ENCODE peak calls at places on chromosome 14, in ten cellular contexts. One of them, this sample, is unnamed. For H3K4me1, the result is how much of the 10 kb centered on the place peaks cover.

GRCh38 chr14:20262642-20263128 is 23.6 kb downstream of the OR11H4 start:
- DNase-seq in Peyer's patch: no peak
- DNase-seq in CD8-positive, alpha-beta memory T cell: no peak
- DNase-seq in cardiac muscle cell: no peak
- DNase-seq in neural progenitor cell: no peak
- DNase-seq in astrocyte: peak
- DNase-seq in HCT116: peak
- DNase-seq in heart left ventricle: no peak
- DNase-seq in ovary: no peak
- DNase-seq in Panc1: no peak
- DNase-seq in this sample: no peak

GRCh38 chr14:103073876-103074698 is 9.9 kb upstream of the LBHD2 start:
- DNase-seq in ovary: no peak
- DNase-seq in Panc1: no peak
- DNase-seq in neural progenitor cell: no peak
- DNase-seq in CD8-positive, alpha-beta memory T cell: no peak
- DNase-seq in heart left ventricle: peak
- DNase-seq in astrocyte: no peak
- DNase-seq in HCT116: no peak
- DNase-seq in Peyer's patch: no peak
- DNase-seq in cardiac muscle cell: no peak
- DNase-seq in this sample: no peak

GRCh38 chr14:23647619-23648018 is 11.5 kb downstream of the DHRS2 start:
- DNase-seq in astrocyte: no peak
- DNase-seq in ovary: no peak
- DNase-seq in CD8-positive, alpha-beta memory T cell: no peak
- DNase-seq in Peyer's patch: no peak
- DNase-seq in heart left ventricle: no peak
- DNase-seq in cardiac muscle cell: no peak
- DNase-seq in Panc1: no peak
- DNase-seq in neural progenitor cell: no peak
- DNase-seq in HCT116: no peak
- DNase-seq in this sample: no peak

GRCh38 chr14:31090872-31091764 is 64.9 kb upstream of the STRN3 start:
- DNase-seq in Panc1: no peak
- DNase-seq in Peyer's patch: peak
- DNase-seq in ovary: no peak
- DNase-seq in CD8-positive, alpha-beta memory T cell: no peak
- DNase-seq in heart left ventricle: no peak
- DNase-seq in cardiac muscle cell: no peak
- DNase-seq in neural progenitor cell: no peak
- DNase-seq in HCT116: no peak
- DNase-seq in astrocyte: peak
- DNase-seq in this sample: no peak

GRCh38 chr14:103118019-103118662 is 5.1 kb upstream of the TNFAIP2 start:
- DNase-seq in CD8-positive, alpha-beta memory T cell: no peak
- DNase-seq in astrocyte: no peak
- DNase-seq in HCT116: no peak
- DNase-seq in Peyer's patch: peak
- DNase-seq in heart left ventricle: peak
- DNase-seq in neural progenitor cell: no peak
- DNase-seq in Panc1: no peak
- DNase-seq in cardiac muscle cell: no peak
- DNase-seq in ovary: peak
- DNase-seq in this sample: peak

GRCh38 chr14:47389520-47389919 is 285.9 kb downstream of the MDGA2 start:
- DNase-seq in ovary: no peak
- DNase-seq in HCT116: no peak
- DNase-seq in cardiac muscle cell: peak
- DNase-seq in neural progenitor cell: peak
- DNase-seq in astrocyte: no peak
- DNase-seq in Peyer's patch: no peak
- DNase-seq in heart left ventricle: no peak
- DNase-seq in CD8-positive, alpha-beta memory T cell: no peak
- DNase-seq in Panc1: no peak
- DNase-seq in this sample: no peak

GRCh38 chr14:102775855-102776760 is 1.1 kb upstream of the TRAF3 start:
- DNase-seq in astrocyte: peak
- DNase-seq in neural progenitor cell: no peak
- DNase-seq in HCT116: no peak
- DNase-seq in Peyer's patch: peak
- DNase-seq in cardiac muscle cell: peak
- DNase-seq in CD8-positive, alpha-beta memory T cell: no peak
- DNase-seq in Panc1: no peak
- DNase-seq in ovary: no peak
- DNase-seq in heart left ventricle: no peak
- DNase-seq in this sample: no peak

GRCh38 chr14:20632448-20632830 is 9.1 kb downstream of the OR6S1 start:
- DNase-seq in Panc1: no peak
- DNase-seq in cardiac muscle cell: no peak
- DNase-seq in ovary: no peak
- DNase-seq in CD8-positive, alpha-beta memory T cell: no peak
- DNase-seq in Peyer's patch: no peak
- DNase-seq in astrocyte: no peak
- DNase-seq in heart left ventricle: no peak
- DNase-seq in HCT116: no peak
- DNase-seq in neural progenitor cell: no peak
- DNase-seq in this sample: no peak

GRCh38 chr14:35197015-35197414 is 74.7 kb downstream of the PRORP start:
- DNase-seq in HCT116: peak
- DNase-seq in cardiac muscle cell: no peak
- DNase-seq in ovary: no peak
- DNase-seq in neural progenitor cell: no peak
- DNase-seq in Panc1: no peak
- DNase-seq in CD8-positive, alpha-beta memory T cell: no peak
- DNase-seq in heart left ventricle: no peak
- DNase-seq in astrocyte: peak
- DNase-seq in Peyer's patch: no peak
- DNase-seq in this sample: no peak

GRCh38 chr14:58942516-58942915 is 246.0 kb upstream of the DAAM1 start:
- DNase-seq in Panc1: no peak
- DNase-seq in neural progenitor cell: no peak
- DNase-seq in astrocyte: peak
- DNase-seq in CD8-positive, alpha-beta memory T cell: no peak
- DNase-seq in ovary: no peak
- DNase-seq in HCT116: no peak
- DNase-seq in Peyer's patch: no peak
- DNase-seq in cardiac muscle cell: peak
- DNase-seq in heart left ventricle: no peak
- DNase-seq in this sample: no peak

GRCh38 chr14:90455100-90455571 is 58.3 kb downstream of the CALM1 start:
- DNase-seq in cardiac muscle cell: peak
- DNase-seq in heart left ventricle: no peak
- DNase-seq in ovary: no peak
- DNase-seq in neural progenitor cell: peak
- DNase-seq in HCT116: no peak
- DNase-seq in astrocyte: no peak
- DNase-seq in Panc1: no peak
- DNase-seq in CD8-positive, alpha-beta memory T cell: no peak
- DNase-seq in Peyer's patch: no peak
- DNase-seq in this sample: no peak

GRCh38 chr14:99564903-99565259 is 39.1 kb downstream of the CCDC85C start:
- DNase-seq in astrocyte: no peak
- DNase-seq in neural progenitor cell: no peak
- DNase-seq in Panc1: no peak
- DNase-seq in HCT116: no peak
- DNase-seq in ovary: no peak
- DNase-seq in CD8-positive, alpha-beta memory T cell: no peak
- DNase-seq in heart left ventricle: no peak
- DNase-seq in Peyer's patch: no peak
- DNase-seq in cardiac muscle cell: no peak
- DNase-seq in this sample: no peak
- H3K27ac ChIP-seq in astrocyte: no peak
- H3K27ac ChIP-seq in neural progenitor cell: no peak
- H3K27ac ChIP-seq in Panc1: peak
- H3K27ac ChIP-seq in HCT116: no peak
- H3K27ac ChIP-seq in ovary: no peak
- H3K27ac ChIP-seq in CD8-positive, alpha-beta memory T cell: no peak
- H3K27ac ChIP-seq in heart left ventricle: peak
- H3K27ac ChIP-seq in Peyer's patch: peak
- H3K27ac ChIP-seq in cardiac muscle cell: peak
- H3K27ac ChIP-seq in this sample: peak

DNA sequence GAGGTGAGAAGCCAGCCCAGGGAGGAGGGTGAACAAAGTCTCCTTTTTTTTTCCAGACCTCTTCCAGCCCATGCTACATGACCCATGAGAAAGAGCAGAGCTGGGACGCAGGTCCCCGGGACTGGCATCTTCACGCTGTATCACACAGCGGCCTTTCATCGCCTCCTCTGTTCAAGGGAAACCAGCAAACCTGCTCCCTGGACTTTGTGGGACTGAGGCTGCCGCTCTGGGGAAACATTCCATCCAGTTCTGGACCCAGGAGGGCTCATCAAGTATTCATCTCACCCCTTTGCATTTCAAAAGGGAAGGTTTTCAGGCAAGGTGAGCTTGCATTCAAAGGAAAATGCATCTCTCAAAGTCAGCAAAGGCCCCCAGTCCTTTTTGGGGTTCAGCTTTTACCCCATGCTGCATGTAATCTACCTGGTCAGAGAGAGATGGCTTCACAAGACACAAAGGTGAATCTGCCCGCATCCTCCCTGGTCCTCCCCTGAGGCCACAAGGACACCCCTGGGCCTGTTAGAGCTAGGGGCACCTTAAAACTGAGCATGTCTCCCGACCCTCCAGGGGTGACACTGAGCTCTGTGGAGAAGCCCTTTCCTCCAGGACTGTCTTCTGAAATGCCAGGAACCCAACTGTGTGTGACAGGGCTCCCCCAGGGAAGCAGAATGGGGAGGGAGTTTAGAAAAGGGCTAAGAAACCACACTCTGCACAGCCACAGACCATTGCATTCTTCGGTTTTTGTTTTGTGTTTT is 21.2 kb upstream of the MEG3 start:
- DNase-seq in HCT116: no peak
- DNase-seq in ovary: no peak
- DNase-seq in astrocyte: no peak
- DNase-seq in heart left ventricle: peak
- DNase-seq in cardiac muscle cell: no peak
- DNase-seq in Peyer's patch: no peak
- DNase-seq in Panc1: no peak
- DNase-seq in neural progenitor cell: no peak
- DNase-seq in CD8-positive, alpha-beta memory T cell: no peak
- DNase-seq in this sample: no peak
- H3K4me1 ChIP-seq in HCT116: under half
- H3K4me1 ChIP-seq in ovary: under half
- H3K4me1 ChIP-seq in astrocyte: under half
- H3K4me1 ChIP-seq in heart left ventricle: under half
- H3K4me1 ChIP-seq in cardiac muscle cell: under half
- H3K4me1 ChIP-seq in Peyer's patch: under half
- H3K4me1 ChIP-seq in Panc1: under half
- H3K4me1 ChIP-seq in neural progenitor cell: under half
- H3K4me1 ChIP-seq in CD8-positive, alpha-beta memory T cell: under half
- H3K4me1 ChIP-seq in this sample: under half

GRCh38 chr14:95263527-95264231 is 56.0 kb downstream of the CLMN start:
- DNase-seq in ovary: no peak
- DNase-seq in neural progenitor cell: no peak
- DNase-seq in HCT116: no peak
- DNase-seq in CD8-positive, alpha-beta memory T cell: no peak
- DNase-seq in astrocyte: no peak
- DNase-seq in heart left ventricle: no peak
- DNase-seq in Peyer's patch: no peak
- DNase-seq in cardiac muscle cell: no peak
- DNase-seq in Panc1: no peak
- DNase-seq in this sample: no peak

GRCh38 chr14:95264271-95264973 is 55.3 kb downstream of the CLMN start:
- DNase-seq in Peyer's patch: no peak
- DNase-seq in heart left ventricle: no peak
- DNase-seq in Panc1: no peak
- DNase-seq in HCT116: no peak
- DNase-seq in ovary: no peak
- DNase-seq in astrocyte: no peak
- DNase-seq in cardiac muscle cell: no peak
- DNase-seq in CD8-positive, alpha-beta memory T cell: no peak
- DNase-seq in neural progenitor cell: no peak
- DNase-seq in this sample: no peak

GRCh38 chr14:95262511-95262891 is 57.2 kb downstream of the CLMN start:
- DNase-seq in heart left ventricle: no peak
- DNase-seq in neural progenitor cell: no peak
- DNase-seq in ovary: no peak
- DNase-seq in CD8-positive, alpha-beta memory T cell: no peak
- DNase-seq in astrocyte: no peak
- DNase-seq in Panc1: no peak
- DNase-seq in cardiac muscle cell: no peak
- DNase-seq in Peyer's patch: no peak
- DNase-seq in HCT116: no peak
- DNase-seq in this sample: no peak

GRCh38 chr14:95267306-95267705 is 52.4 kb downstream of the CLMN start:
- DNase-seq in neural progenitor cell: no peak
- DNase-seq in HCT116: no peak
- DNase-seq in cardiac muscle cell: no peak
- DNase-seq in heart left ventricle: no peak
- DNase-seq in CD8-positive, alpha-beta memory T cell: no peak
- DNase-seq in astrocyte: peak
- DNase-seq in Panc1: no peak
- DNase-seq in ovary: no peak
- DNase-seq in Peyer's patch: no peak
- DNase-seq in this sample: no peak

GRCh38 chr14:95265106-95266094 is 54.3 kb downstream of the CLMN start:
- DNase-seq in ovary: no peak
- DNase-seq in astrocyte: peak
- DNase-seq in HCT116: peak
- DNase-seq in heart left ventricle: no peak
- DNase-seq in Peyer's patch: peak
- DNase-seq in neural progenitor cell: no peak
- DNase-seq in CD8-positive, alpha-beta memory T cell: no peak
- DNase-seq in cardiac muscle cell: no peak
- DNase-seq in Panc1: peak
- DNase-seq in this sample: no peak
- H3K4me3 ChIP-seq in ovary: no peak
- H3K4me3 ChIP-seq in astrocyte: no peak
- H3K4me3 ChIP-seq in HCT116: peak
- H3K4me3 ChIP-seq in heart left ventricle: no peak
- H3K4me3 ChIP-seq in Peyer's patch: peak
- H3K4me3 ChIP-seq in neural progenitor cell: no peak
- H3K4me3 ChIP-seq in CD8-positive, alpha-beta memory T cell: no peak
- H3K4me3 ChIP-seq in cardiac muscle cell: no peak
- H3K4me3 ChIP-seq in Panc1: peak
- H3K4me3 ChIP-seq in this sample: no peak

GRCh38 chr14:52961060-52961639 is 10.3 kb upstream of the FERMT2 start:
- DNase-seq in HCT116: peak
- DNase-seq in Peyer's patch: peak
- DNase-seq in Panc1: no peak
- DNase-seq in neural progenitor cell: peak
- DNase-seq in astrocyte: peak
- DNase-seq in ovary: peak
- DNase-seq in CD8-positive, alpha-beta memory T cell: peak
- DNase-seq in cardiac muscle cell: peak
- DNase-seq in heart left ventricle: no peak
- DNase-seq in this sample: no peak

DNA sequence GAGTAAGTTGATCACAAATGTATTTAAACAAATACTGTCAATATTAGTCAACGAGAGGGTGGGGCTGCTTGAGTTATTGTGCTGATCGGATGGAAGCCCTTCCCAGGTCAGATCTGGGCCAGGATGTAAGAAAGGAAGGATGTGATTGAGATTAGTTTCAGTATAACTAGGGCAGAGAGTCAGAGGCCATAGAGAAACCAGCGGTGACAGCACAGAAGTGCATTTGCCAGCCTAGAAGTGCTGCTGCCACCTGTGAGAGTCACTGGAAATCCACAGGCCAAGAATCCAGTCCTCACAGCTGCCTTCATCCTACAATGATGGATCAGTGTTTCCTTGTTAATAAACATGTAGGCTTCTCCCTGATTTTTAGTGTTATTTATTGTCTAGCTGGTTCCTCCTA is 9.8 kb upstream of the FERMT2 start:
- DNase-seq in astrocyte: no peak
- DNase-seq in neural progenitor cell: peak
- DNase-seq in ovary: no peak
- DNase-seq in cardiac muscle cell: peak
- DNase-seq in heart left ventricle: no peak
- DNase-seq in HCT116: no peak
- DNase-seq in Panc1: no peak
- DNase-seq in CD8-positive, alpha-beta memory T cell: no peak
- DNase-seq in Peyer's patch: no peak
- DNase-seq in this sample: no peak
- H3K27ac ChIP-seq in astrocyte: no peak
- H3K27ac ChIP-seq in neural progenitor cell: no peak
- H3K27ac ChIP-seq in ovary: no peak
- H3K27ac ChIP-seq in cardiac muscle cell: no peak
- H3K27ac ChIP-seq in heart left ventricle: peak
- H3K27ac ChIP-seq in HCT116: no peak
- H3K27ac ChIP-seq in Panc1: no peak
- H3K27ac ChIP-seq in CD8-positive, alpha-beta memory T cell: no peak
- H3K27ac ChIP-seq in Peyer's patch: no peak
- H3K27ac ChIP-seq in this sample: peak

This sample was measured in lower lobe of right lung.